ENCODE peak calls at places on chromosomes 6 and 20, in seven cellular contexts. F is adrenal gland; V is heart right ventricle; T is CD4-positive, alpha-beta T cell; Q is activated B cell treated with CpG ODN at 0.5 μM for 24 hours; E is AG09309; Y is CD8-positive, alpha-beta T cell. O is an unnamed sample.

GRCh38 chr20:38924718-38925117 is 1.5 kb upstream of the FAM83D start:
- DNase-seq in F (no peak), V (no peak), T (no peak), Q (no peak), E (no peak), Y (no peak), O (no peak)

GRCh38 chr6:110181131-110182027 is 1.2 kb downstream of the CDC40 start:
- DNase-seq in F (no peak), V (no peak), T (no peak), Q (no peak), E (no peak), Y (no peak), O (no peak)

GRCh38 chr6:16163066-16163465 is 34.2 kb downstream of the MYLIP start:
- DNase-seq in F (no peak), V (no peak), T (no peak), Q (no peak), E (no peak), Y (no peak), O (no peak)

GRCh38 chr6:119319694-119320093 is 29.9 kb downstream of the MAN1A1 start:
- DNase-seq in F (no peak), V (no peak), T (no peak), Q (no peak), E (no peak), Y (no peak), O (no peak)

GRCh38 chr6:13615802-13616140 is 636 bp downstream of the NOL7 start:
- DNase-seq in F (peak), V (peak), T (peak), Q (peak), E (no peak), Y (peak), O (no peak)

GRCh38 chr6:169719117-169719516 is 5.2 kb downstream of the PHF10 start:
- DNase-seq in F (no peak), V (no peak), T (no peak), Q (no peak), E (no peak), Y (no peak), O (peak)

GRCh38 chr6:74577619-74578018 is 628.2 kb downstream of the COL12A1 start:
- DNase-seq in F (no peak), V (no peak), T (no peak), Q (no peak), E (no peak), Y (no peak), O (no peak)

GRCh38 chr6:65999288-65999791 is 292.3 kb upstream of the EYS start:
- DNase-seq in F (no peak), V (no peak), T (no peak), Q (no peak), E (no peak), Y (no peak), O (no peak)

GRCh38 chr20:24615353-24615752 is 145.9 kb downstream of the SYNDIG1 start:
- DNase-seq in F (no peak), V (no peak), T (no peak), Q (no peak), E (no peak), Y (no peak), O (no peak)

GRCh38 chr6:158086706-158087518 is 81.2 kb downstream of the SERAC1 start:
- DNase-seq in F (no peak), V (peak), T (no peak), Q (no peak), E (no peak), Y (no peak), O (peak)

GRCh38 chr6:117605169-117605826 is 3.0 kb upstream of the GOPC start:
- DNase-seq in F (peak), V (peak), T (no peak), Q (no peak), E (peak), Y (no peak), O (peak)

GRCh38 chr20:61597996-61598395 is 345.9 kb downstream of the CDH4 start:
- DNase-seq in F (no peak), V (no peak), T (no peak), Q (no peak), E (no peak), Y (no peak), O (no peak)

GRCh38 chr20:610130-611046 is at the start of gene TCF15:
- DNase-seq in F (no peak), V (peak), T (no peak), Q (no peak), E (no peak), Y (no peak), O (peak)

GRCh38 chr6:137931849-137932465 is 64.9 kb downstream of the TNFAIP3 start:
- DNase-seq in F (no peak), V (no peak), T (no peak), Q (no peak), E (no peak), Y (no peak), O (no peak)

GRCh38 chr6:44706011-44706410 is 318.5 kb downstream of the CDC5L start:
- DNase-seq in F (no peak), V (no peak), T (no peak), Q (no peak), E (no peak), Y (no peak), O (no peak)

GRCh38 chr20:62768815-62769287 is 27.4 kb upstream of the MRGBP start:
- DNase-seq in F (peak), V (no peak), T (no peak), Q (no peak), E (peak), Y (no peak), O (peak)

GRCh38 chr20:54510546-54511129 is 35.2 kb downstream of the DOK5 start:
- DNase-seq in F (no peak), V (peak), T (no peak), Q (no peak), E (no peak), Y (no peak), O (peak)

GRCh38 chr6:16130932-16131387 is 2.1 kb downstream of the MYLIP start:
- DNase-seq in F (no peak), V (peak), T (no peak), Q (no peak), E (peak), Y (no peak), O (peak)

GRCh38 chr6:10521104-10521808 is at the start of gene GCNT2:
- DNase-seq in F (no peak), V (no peak), T (no peak), Q (no peak), E (no peak), Y (no peak), O (peak)

GRCh38 chr6:158879180-158879579 is 60.0 kb upstream of the EZR start:
- DNase-seq in F (no peak), V (no peak), T (no peak), Q (no peak), E (no peak), Y (no peak), O (peak)

GRCh38 chr6:82954937-82955577 is 110.6 kb downstream of the UBE3D start:
- DNase-seq in F (no peak), V (no peak), T (no peak), Q (no peak), E (peak), Y (no peak), O (peak)

GRCh38 chr20:34710568-34710839 is 6.4 kb downstream of the TP53INP2 start:
- DNase-seq in F (no peak), V (no peak), T (no peak), Q (no peak), E (no peak), Y (no peak), O (no peak)

GRCh38 chr6:136034422-136034821 is 182.9 kb downstream of the PDE7B start:
- DNase-seq in F (no peak), V (no peak), T (no peak), Q (no peak), E (no peak), Y (no peak), O (no peak)

GRCh38 chr6:129497591-129498555 is 212.1 kb downstream of the ARHGAP18 start:
- DNase-seq in F (no peak), V (no peak), T (no peak), Q (no peak), E (peak), Y (no peak), O (no peak)
- TF ChIP-seq CTCF in F (no peak), V (no peak), T (no peak), Q (no peak), E (no peak), Y (no peak), O (no peak)

DNA sequence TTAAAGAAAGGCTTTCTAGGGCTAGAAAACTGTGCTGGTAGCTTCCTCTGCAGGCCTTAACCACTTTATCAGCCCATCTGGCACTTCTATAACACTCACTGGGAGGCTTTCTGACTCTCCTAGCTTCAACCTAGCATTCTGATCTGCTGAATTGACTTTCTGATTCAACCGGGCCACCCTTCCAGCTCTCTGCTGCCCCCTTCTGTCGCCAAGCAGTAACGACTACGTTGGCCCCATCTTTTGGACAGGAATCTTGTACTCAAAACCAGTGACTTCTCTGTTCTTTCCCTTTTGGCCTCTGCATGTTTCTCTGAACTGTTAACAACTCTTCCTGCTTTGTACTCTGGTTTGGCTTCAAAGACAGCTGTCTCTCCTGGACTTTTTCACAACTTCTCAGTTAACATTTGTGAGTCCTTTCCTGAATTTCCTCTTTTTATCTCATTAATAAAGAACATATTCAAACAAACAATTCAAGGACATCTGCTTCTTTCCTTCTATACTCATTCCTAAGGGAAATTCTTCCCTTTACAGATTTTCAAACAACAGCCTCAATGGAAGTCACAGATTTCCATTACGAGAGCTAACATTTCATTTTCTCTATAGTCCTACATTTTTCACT is 43.9 kb upstream of the FAM135A start:
- DNase-seq in F (peak), V (peak), T (peak), Q (peak), E (peak), Y (peak), O (peak)
- TF ChIP-seq CTCF in F (peak), V (peak), T (peak), Q (peak), E (peak), Y (peak), O (peak)

GRCh38 chr20:41572010-41572572 is 46.1 kb downstream of the CHD6 start:
- DNase-seq in F (no peak), V (no peak), T (no peak), Q (no peak), E (no peak), Y (no peak), O (no peak)
- TF ChIP-seq CTCF in F (no peak), V (no peak), T (no peak), Q (no peak), E (no peak), Y (no peak), O (peak)

GRCh38 chr6:88963139-88964090 is at the start of gene RNGTT:
- DNase-seq in F (peak), V (peak), T (peak), Q (peak), E (peak), Y (peak), O (peak)
- TF ChIP-seq CTCF in F (no peak), V (no peak), T (no peak), Q (no peak), E (no peak), Y (no peak), O (no peak)

O was measured in astrocyte of the spinal cord.